ENCODE peak calls at places on chromosomes 13 and 19, in eight cellular contexts. P, S, J, E, T, K, N and G are unnamed samples.

GRCh38 chr13:51814071-51814470 is 10.1 kb upstream of the DHRS12 start:
- DNase-seq in P (no peak), S (no peak), J (no peak), E (no peak), T (no peak), K (no peak), N (no peak), G (no peak)

GRCh38 chr19:51024924-51025323 is 1.5 kb downstream of the KLK11 start:
- DNase-seq in P (no peak), S (no peak), J (no peak), E (no peak), T (no peak), K (peak), N (no peak), G (no peak)

GRCh38 chr19:7595466-7596133 is at the start of gene CAMSAP3:
- DNase-seq in P (peak), S (no peak), J (peak), E (peak), T (peak), K (peak), N (peak), G (peak)

GRCh38 chr13:57557979-57558529 is 73.5 kb upstream of the PCDH17 start:
- DNase-seq in P (no peak), S (no peak), J (peak), E (no peak), T (no peak), K (no peak), N (no peak), G (peak)

GRCh38 chr13:73827434-73827833 is 306.8 kb downstream of the KLF12 start:
- DNase-seq in P (no peak), S (no peak), J (no peak), E (no peak), T (no peak), K (no peak), N (peak), G (no peak)

GRCh38 chr13:53206455-53206854 is 177.8 kb downstream of the OLFM4 start:
- DNase-seq in P (no peak), S (no peak), J (peak), E (no peak), T (no peak), K (no peak), N (no peak), G (peak)

GRCh38 chr13:24540236-24541126 is 27.9 kb upstream of the PARP4 start:
- DNase-seq in P (no peak), S (no peak), J (peak), E (no peak), T (no peak), K (peak), N (no peak), G (no peak)

GRCh38 chr13:110618167-110618566 is 2.8 kb downstream of the NAXD start:
- DNase-seq in P (no peak), S (no peak), J (no peak), E (no peak), T (no peak), K (peak), N (no peak), G (no peak)

GRCh38 chr19:45693168-45693788 is 812 bp downstream of the QPCTL start:
- DNase-seq in P (no peak), S (no peak), J (peak), E (peak), T (peak), K (peak), N (peak), G (no peak)

GRCh38 chr13:110001622-110002275 is 215.4 kb upstream of the IRS2 start:
- DNase-seq in P (no peak), S (no peak), J (no peak), E (no peak), T (peak), K (no peak), N (no peak), G (no peak)

GRCh38 chr13:76887070-76887563 is 912 bp upstream of the KCTD12 start:
- DNase-seq in P (no peak), S (no peak), J (peak), E (no peak), T (no peak), K (no peak), N (peak), G (no peak)

GRCh38 chr13:113544071-113544891 is 40.3 kb upstream of the TFDP1 start:
- DNase-seq in P (no peak), S (no peak), J (peak), E (no peak), T (no peak), K (peak), N (peak), G (no peak)

GRCh38 chr19:32822916-32823746 is 46.4 kb downstream of the SLC7A9 start:
- DNase-seq in P (no peak), S (no peak), J (no peak), E (no peak), T (no peak), K (no peak), N (no peak), G (no peak)

GRCh38 chr19:10339380-10339960 is at the start of gene ICAM3:
- DNase-seq in P (no peak), S (no peak), J (no peak), E (peak), T (no peak), K (no peak), N (no peak), G (peak)

GRCh38 chr13:49495783-49496762 is at the start of gene PHF11:
- DNase-seq in P (peak), S (peak), J (peak), E (peak), T (peak), K (no peak), N (peak), G (peak)

GRCh38 chr19:13154911-13155471 is 4.8 kb downstream of the IER2 start:
- DNase-seq in P (no peak), S (no peak), J (peak), E (peak), T (peak), K (peak), N (peak), G (peak)

GRCh38 chr13:21730186-21730880 is 59.5 kb downstream of the FGF9 start:
- DNase-seq in P (no peak), S (no peak), J (no peak), E (no peak), T (no peak), K (no peak), N (no peak), G (peak)

GRCh38 chr13:50334092-50334778 is 319.0 kb downstream of the KCNRG start:
- DNase-seq in P (no peak), S (no peak), J (no peak), E (no peak), T (no peak), K (no peak), N (no peak), G (no peak)

GRCh38 chr19:3073159-3073563 is 10.9 kb upstream of the TLE5 start:
- DNase-seq in P (no peak), S (peak), J (peak), E (no peak), T (peak), K (peak), N (peak), G (peak)

GRCh38 chr19:13727798-13728197 is 36.5 kb upstream of the MRI1 start:
- DNase-seq in P (peak), S (no peak), J (no peak), E (no peak), T (no peak), K (no peak), N (no peak), G (no peak)

GRCh38 chr13:80337011-80337688 is 3.8 kb downstream of the SPRY2 start:
- DNase-seq in P (no peak), S (peak), J (peak), E (no peak), T (peak), K (no peak), N (peak), G (no peak)

GRCh38 chr13:41833851-41834250 is 127.1 kb downstream of the VWA8 start:
- DNase-seq in P (no peak), S (no peak), J (no peak), E (no peak), T (no peak), K (no peak), N (no peak), G (no peak)

GRCh38 chr13:28159057-28159456 is 20.7 kb downstream of the PAN3 start:
- DNase-seq in P (no peak), S (no peak), J (no peak), E (no peak), T (no peak), K (no peak), N (no peak), G (no peak)

GRCh38 chr13:23558675-23559536 is 11.3 kb upstream of the TNFRSF19 start:
- DNase-seq in P (no peak), S (peak), J (peak), E (peak), T (peak), K (no peak), N (peak), G (peak)

GRCh38 chr13:50484472-50485113 is 358.9 kb downstream of the DLEU7 start:
- DNase-seq in P (no peak), S (no peak), J (no peak), E (no peak), T (peak), K (no peak), N (no peak), G (no peak)

GRCh38 chr13:44280461-44280860 is 93.2 kb upstream of the SERP2 start:
- DNase-seq in P (no peak), S (no peak), J (no peak), E (no peak), T (peak), K (no peak), N (no peak), G (no peak)

GRCh38 chr19:41265376-41266153 is 1.4 kb downstream of the HNRNPUL1 start:
- DNase-seq in P (no peak), S (no peak), J (peak), E (peak), T (peak), K (no peak), N (peak), G (no peak)

GRCh38 chr13:109572389-109572788 is 214.0 kb downstream of the IRS2 start:
- DNase-seq in P (no peak), S (no peak), J (no peak), E (no peak), T (no peak), K (no peak), N (no peak), G (no peak)

GRCh38 chr13:110005563-110005962 is 219.2 kb upstream of the IRS2 start:
- DNase-seq in P (no peak), S (no peak), J (no peak), E (no peak), T (peak), K (no peak), N (no peak), G (no peak)

GRCh38 chr13:110676511-110677204 is 29.3 kb downstream of the CARS2 start:
- DNase-seq in P (no peak), S (no peak), J (no peak), E (no peak), T (no peak), K (no peak), N (peak), G (no peak)

GRCh38 chr19:46270521-46271256 is 26.2 kb upstream of the HIF3A start:
- DNase-seq in P (no peak), S (no peak), J (no peak), E (no peak), T (no peak), K (no peak), N (no peak), G (no peak)

GRCh38 chr19:5578094-5578846 is 10.5 kb upstream of the TINCR start:
- DNase-seq in P (no peak), S (no peak), J (peak), E (peak), T (peak), K (peak), N (peak), G (peak)

GRCh38 chr19:652467-653389 is 10.3 kb downstream of the RNF126 start:
- DNase-seq in P (no peak), S (no peak), J (no peak), E (no peak), T (no peak), K (no peak), N (no peak), G (no peak)

GRCh38 chr13:110426745-110427144 is 119.7 kb downstream of the COL4A2 start:
- DNase-seq in P (no peak), S (no peak), J (no peak), E (no peak), T (no peak), K (no peak), N (no peak), G (no peak)

GRCh38 chr13:76009491-76009890 is 373.4 kb downstream of the LMO7 start:
- DNase-seq in P (no peak), S (no peak), J (no peak), E (no peak), T (peak), K (no peak), N (no peak), G (no peak)

GRCh38 chr13:47146136-47146535 is 249.3 kb upstream of the HTR2A start:
- DNase-seq in P (no peak), S (no peak), J (no peak), E (no peak), T (no peak), K (no peak), N (no peak), G (no peak)

GRCh38 chr13:112056739-112057433 is 10.1 kb upstream of the SOX1 start:
- DNase-seq in P (no peak), S (no peak), J (peak), E (no peak), T (no peak), K (no peak), N (no peak), G (no peak)

GRCh38 chr19:14661372-14661924 is 13.2 kb downstream of the ADGRE3 start:
- DNase-seq in P (no peak), S (no peak), J (no peak), E (no peak), T (no peak), K (no peak), N (no peak), G (no peak)

GRCh38 chr13:113856716-113857065 is 7.2 kb downstream of the GAS6 start:
- DNase-seq in P (no peak), S (no peak), J (no peak), E (peak), T (no peak), K (no peak), N (peak), G (no peak)

GRCh38 chr13:59358014-59358413 is 805.7 kb downstream of the DIAPH3 start:
- DNase-seq in P (no peak), S (no peak), J (no peak), E (no peak), T (no peak), K (no peak), N (peak), G (no peak)

GRCh38 chr13:59360108-59360507 is 803.6 kb downstream of the DIAPH3 start:
- DNase-seq in P (no peak), S (no peak), J (no peak), E (no peak), T (no peak), K (no peak), N (no peak), G (peak)

GRCh38 chr13:59352600-59352999 is 811.1 kb downstream of the DIAPH3 start:
- DNase-seq in P (no peak), S (no peak), J (no peak), E (no peak), T (no peak), K (no peak), N (no peak), G (no peak)

GRCh38 chr13:59354665-59355064 is 809.1 kb downstream of the DIAPH3 start:
- DNase-seq in P (no peak), S (no peak), J (no peak), E (no peak), T (no peak), K (no peak), N (no peak), G (no peak)

GRCh38 chr13:59356607-59357006 is 807.1 kb downstream of the DIAPH3 start:
- DNase-seq in P (no peak), S (peak), J (no peak), E (no peak), T (no peak), K (no peak), N (peak), G (no peak)
- H3K4me3 ChIP-seq in P (no peak), S (no peak), J (no peak), E (no peak), T (no peak), K (no peak), N (no peak), G (no peak)

DNA sequence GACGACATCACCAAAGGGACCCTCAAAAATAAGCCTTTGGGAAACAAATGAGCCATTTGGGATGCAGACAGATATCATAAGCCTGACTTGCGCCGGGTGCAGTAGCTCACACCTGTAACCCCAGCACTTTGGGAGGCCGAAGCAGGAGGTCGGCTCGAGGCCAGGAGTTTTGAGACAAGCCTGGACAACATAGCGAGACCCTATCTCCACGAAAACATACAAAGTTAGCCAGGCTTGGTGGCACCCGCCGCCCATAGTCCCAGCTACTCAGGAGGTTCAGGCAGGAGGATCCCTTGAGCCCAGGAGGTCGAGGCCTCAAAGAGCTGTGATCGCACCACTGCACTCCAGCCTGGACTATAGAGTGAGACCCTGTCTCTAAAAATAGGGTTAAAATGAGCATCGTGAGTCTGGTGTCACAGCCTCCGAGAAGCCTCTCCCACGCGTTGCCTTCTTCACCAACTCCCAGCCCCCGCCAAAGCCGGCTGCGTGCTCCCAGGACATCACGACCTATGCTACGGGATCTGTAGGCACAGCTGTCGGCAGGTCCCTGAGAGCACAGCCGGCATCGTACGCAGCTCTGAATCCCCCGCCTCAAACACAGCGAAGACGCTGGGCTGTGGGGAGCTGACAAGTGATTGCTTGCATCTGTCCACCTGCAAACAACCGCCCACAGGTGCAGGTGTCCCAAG is 1.6 kb downstream of the REXO1 start:
- DNase-seq in P (no peak), S (no peak), J (no peak), E (no peak), T (no peak), K (no peak), N (no peak), G (no peak)
- H3K4me3 ChIP-seq in P (peak), S (peak), J (peak), E (peak), T (peak), K (no peak), N (no peak), G (peak)

GRCh38 chr19:29810504-29810871 is 1.3 kb upstream of the CCNE1 start:
- DNase-seq in P (no peak), S (no peak), J (no peak), E (no peak), T (peak), K (no peak), N (no peak), G (no peak)
- H3K4me3 ChIP-seq in P (no peak), S (no peak), J (no peak), E (no peak), T (no peak), K (no peak), N (no peak), G (peak)

GRCh38 chr19:17079710-17080440 is 4.3 kb downstream of the MYO9B start:
- DNase-seq in P (peak), S (peak), J (peak), E (peak), T (peak), K (peak), N (peak), G (no peak)

GRCh38 chr19:17080441-17080803 is 4.8 kb downstream of the MYO9B start:
- DNase-seq in P (no peak), S (no peak), J (no peak), E (no peak), T (no peak), K (no peak), N (no peak), G (no peak)

GRCh38 chr19:17078920-17079709 is 3.5 kb downstream of the MYO9B start:
- DNase-seq in P (no peak), S (no peak), J (no peak), E (no peak), T (peak), K (peak), N (no peak), G (no peak)

GRCh38 chr19:17078038-17078919 is 2.7 kb downstream of the MYO9B start:
- DNase-seq in P (no peak), S (no peak), J (no peak), E (no peak), T (peak), K (peak), N (no peak), G (no peak)

DNA sequence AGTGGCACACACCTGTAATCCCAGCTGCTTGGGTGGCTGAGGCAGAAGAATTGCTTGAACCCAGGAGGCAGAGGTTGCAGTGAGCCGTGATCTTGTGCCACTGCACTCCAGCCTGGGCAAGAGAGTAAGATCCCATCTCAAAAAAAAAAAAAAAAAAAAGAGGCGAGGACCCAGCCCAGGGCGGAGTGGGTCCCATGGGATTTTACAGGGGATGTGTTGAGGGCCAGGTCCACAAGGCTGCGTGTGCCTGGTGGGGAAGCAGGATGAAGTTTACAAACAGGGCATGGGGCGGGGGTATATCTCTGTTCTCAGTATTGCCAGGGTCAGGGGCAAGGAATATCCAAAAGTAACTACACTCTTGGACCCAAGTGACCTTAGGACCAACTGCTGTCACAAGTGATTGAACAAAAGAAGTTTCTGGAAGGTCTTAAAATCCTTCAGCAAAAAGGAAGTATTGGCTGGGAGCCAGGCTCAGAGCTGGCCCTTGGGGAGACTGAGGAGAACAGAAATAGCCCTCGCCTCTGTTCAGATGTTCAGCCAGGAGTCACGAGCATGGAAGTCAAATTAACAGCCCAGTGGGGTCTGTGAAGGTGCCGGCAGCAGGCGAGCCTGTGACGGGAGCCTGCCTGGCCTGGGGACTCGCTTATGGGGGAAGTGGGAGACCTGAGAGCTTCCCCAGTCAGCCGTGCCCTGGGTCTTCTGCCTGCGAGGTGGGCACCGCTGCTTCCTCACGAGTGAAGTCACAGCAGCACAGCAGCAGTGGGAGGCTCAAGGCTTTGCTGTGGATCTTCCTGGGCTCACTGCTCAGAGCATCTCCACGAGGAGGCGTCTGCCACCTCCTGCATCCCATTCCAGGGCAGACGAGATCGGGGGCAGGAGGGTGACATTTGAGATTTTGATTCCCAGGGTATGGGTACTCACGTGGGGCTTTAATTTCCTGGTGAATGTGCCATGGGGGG is 6.4 kb downstream of the MYO9B start:
- DNase-seq in P (no peak), S (no peak), J (no peak), E (no peak), T (no peak), K (no peak), N (peak), G (no peak)
- H3K4me3 ChIP-seq in P (no peak), S (no peak), J (no peak), E (no peak), T (no peak), K (no peak), N (no peak), G (no peak)

GRCh38 chr13:34943675-34944634 is 1.9 kb downstream of the NBEA start:
- DNase-seq in P (no peak), S (no peak), J (peak), E (no peak), T (no peak), K (no peak), N (no peak), G (peak)
- H3K4me3 ChIP-seq in P (peak), S (peak), J (peak), E (peak), T (no peak), K (peak), N (no peak), G (no peak)